ENCODE peak calls at places on chromosomes 16 and 17, in four cellular contexts. C is A172, Q is substantia nigra, V is NCI-H345. P is an unnamed sample.

GRCh38 chr16:66554021-66554420 is 1.6 kb downstream of the CKLF start:
- DNase-seq in C (no peak), Q (no peak), V (no peak), P (no peak)

GRCh38 chr17:56185491-56185890 is 32.2 kb downstream of the ANKFN1 start:
- DNase-seq in C (no peak), Q (no peak), V (no peak), P (no peak)

GRCh38 chr17:40427002-40427491 is 9.4 kb upstream of the TOP2A start:
- DNase-seq in C (no peak), Q (no peak), V (no peak), P (no peak)

GRCh38 chr17:31842416-31843381 is 16.3 kb downstream of the COPRS start:
- DNase-seq in C (peak), Q (peak), V (peak), P (peak)

GRCh38 chr16:89522287-89522686 is 14.1 kb downstream of the SPG7 start:
- DNase-seq in C (no peak), Q (no peak), V (no peak), P (no peak)

GRCh38 chr17:37064166-37064565 is 115.4 kb downstream of the AATF start:
- DNase-seq in C (no peak), Q (no peak), V (no peak), P (no peak)

GRCh38 chr17:57685499-57686132 is 59.5 kb downstream of the CCDC182 start:
- DNase-seq in C (no peak), Q (no peak), V (no peak), P (no peak)

GRCh38 chr16:86925067-86925791 is 346.9 kb downstream of the FOXL1 start:
- DNase-seq in C (peak), Q (no peak), V (no peak), P (no peak)

GRCh38 chr17:57516290-57517215 is 228.5 kb downstream of the CCDC182 start:
- DNase-seq in C (no peak), Q (no peak), V (no peak), P (no peak)

P was measured in NCI-H146.